ENCODE peak calls at places on chromosomes 6 and 20, in ten cellular contexts. One of them, this sample, is unnamed.

GRCh38 chr6:142356271-142356938 is 54.6 kb downstream of the ADGRG6 start:
- DNase-seq in kidney tubule cell: peak
- DNase-seq in GM23248: peak
- DNase-seq in MCF 10A: peak
- DNase-seq in Right ventricle myocardium inferior: no peak
- DNase-seq in NCI-H446: no peak
- DNase-seq in NCI-H2029: no peak
- DNase-seq in stimulated activated CD4-positive, alpha-beta T cell treated with anti-CD3 and anti-CD28 coated beads, TNF-alpha, amount 100 ng/mL, for 4 hours: no peak
- DNase-seq in GM13977: no peak
- DNase-seq in prostate gland: no peak
- DNase-seq in this sample: no peak

GRCh38 chr6:46263709-46264091 is 92.9 kb upstream of the ENPP5 start:
- DNase-seq in Right ventricle myocardium inferior: no peak
- DNase-seq in GM13977: no peak
- DNase-seq in stimulated activated CD4-positive, alpha-beta T cell treated with anti-CD3 and anti-CD28 coated beads, TNF-alpha, amount 100 ng/mL, for 4 hours: no peak
- DNase-seq in kidney tubule cell: peak
- DNase-seq in GM23248: peak
- DNase-seq in NCI-H446: no peak
- DNase-seq in MCF 10A: peak
- DNase-seq in prostate gland: no peak
- DNase-seq in NCI-H2029: no peak
- DNase-seq in this sample: no peak

GRCh38 chr6:134310206-134310605 is 7.7 kb downstream of the SGK1 start:
- DNase-seq in NCI-H446: no peak
- DNase-seq in GM23248: peak
- DNase-seq in MCF 10A: no peak
- DNase-seq in NCI-H2029: no peak
- DNase-seq in GM13977: no peak
- DNase-seq in kidney tubule cell: no peak
- DNase-seq in stimulated activated CD4-positive, alpha-beta T cell treated with anti-CD3 and anti-CD28 coated beads, TNF-alpha, amount 100 ng/mL, for 4 hours: no peak
- DNase-seq in prostate gland: no peak
- DNase-seq in Right ventricle myocardium inferior: no peak
- DNase-seq in this sample: no peak

GRCh38 chr6:37994238-37994637 is 174.7 kb downstream of the ZFAND3 start:
- DNase-seq in prostate gland: no peak
- DNase-seq in MCF 10A: no peak
- DNase-seq in GM13977: no peak
- DNase-seq in NCI-H446: no peak
- DNase-seq in NCI-H2029: peak
- DNase-seq in kidney tubule cell: peak
- DNase-seq in stimulated activated CD4-positive, alpha-beta T cell treated with anti-CD3 and anti-CD28 coated beads, TNF-alpha, amount 100 ng/mL, for 4 hours: no peak
- DNase-seq in GM23248: peak
- DNase-seq in Right ventricle myocardium inferior: no peak
- DNase-seq in this sample: no peak

GRCh38 chr6:22146581-22147468 is 150.0 kb downstream of the PRL start:
- DNase-seq in stimulated activated CD4-positive, alpha-beta T cell treated with anti-CD3 and anti-CD28 coated beads, TNF-alpha, amount 100 ng/mL, for 4 hours: no peak
- DNase-seq in MCF 10A: no peak
- DNase-seq in NCI-H2029: no peak
- DNase-seq in GM23248: peak
- DNase-seq in GM13977: no peak
- DNase-seq in Right ventricle myocardium inferior: no peak
- DNase-seq in kidney tubule cell: peak
- DNase-seq in NCI-H446: no peak
- DNase-seq in prostate gland: no peak
- DNase-seq in this sample: no peak

GRCh38 chr6:12266571-12266970 is 23.6 kb upstream of the EDN1 start:
- DNase-seq in prostate gland: no peak
- DNase-seq in NCI-H2029: no peak
- DNase-seq in NCI-H446: no peak
- DNase-seq in GM23248: peak
- DNase-seq in MCF 10A: peak
- DNase-seq in Right ventricle myocardium inferior: no peak
- DNase-seq in GM13977: no peak
- DNase-seq in kidney tubule cell: peak
- DNase-seq in stimulated activated CD4-positive, alpha-beta T cell treated with anti-CD3 and anti-CD28 coated beads, TNF-alpha, amount 100 ng/mL, for 4 hours: no peak
- DNase-seq in this sample: no peak

GRCh38 chr6:95203153-95203754 is 374.1 kb upstream of the MANEA start:
- DNase-seq in stimulated activated CD4-positive, alpha-beta T cell treated with anti-CD3 and anti-CD28 coated beads, TNF-alpha, amount 100 ng/mL, for 4 hours: no peak
- DNase-seq in Right ventricle myocardium inferior: no peak
- DNase-seq in kidney tubule cell: peak
- DNase-seq in prostate gland: peak
- DNase-seq in NCI-H446: peak
- DNase-seq in NCI-H2029: peak
- DNase-seq in GM13977: peak
- DNase-seq in MCF 10A: peak
- DNase-seq in GM23248: peak
- DNase-seq in this sample: peak

GRCh38 chr6:4814212-4814611 is 38.0 kb downstream of the CDYL start:
- DNase-seq in MCF 10A: no peak
- DNase-seq in GM23248: no peak
- DNase-seq in NCI-H446: no peak
- DNase-seq in Right ventricle myocardium inferior: no peak
- DNase-seq in prostate gland: no peak
- DNase-seq in GM13977: no peak
- DNase-seq in NCI-H2029: no peak
- DNase-seq in stimulated activated CD4-positive, alpha-beta T cell treated with anti-CD3 and anti-CD28 coated beads, TNF-alpha, amount 100 ng/mL, for 4 hours: no peak
- DNase-seq in kidney tubule cell: peak
- DNase-seq in this sample: peak

GRCh38 chr6:11423072-11423471 is 114.5 kb upstream of the TMEM170B start:
- DNase-seq in kidney tubule cell: peak
- DNase-seq in NCI-H446: no peak
- DNase-seq in prostate gland: no peak
- DNase-seq in Right ventricle myocardium inferior: no peak
- DNase-seq in stimulated activated CD4-positive, alpha-beta T cell treated with anti-CD3 and anti-CD28 coated beads, TNF-alpha, amount 100 ng/mL, for 4 hours: no peak
- DNase-seq in MCF 10A: no peak
- DNase-seq in GM23248: peak
- DNase-seq in GM13977: no peak
- DNase-seq in NCI-H2029: no peak
- DNase-seq in this sample: no peak

GRCh38 chr6:102022803-102023202 is 629.3 kb downstream of the GRIK2 start:
- DNase-seq in GM23248: no peak
- DNase-seq in stimulated activated CD4-positive, alpha-beta T cell treated with anti-CD3 and anti-CD28 coated beads, TNF-alpha, amount 100 ng/mL, for 4 hours: no peak
- DNase-seq in MCF 10A: peak
- DNase-seq in NCI-H2029: no peak
- DNase-seq in GM13977: no peak
- DNase-seq in Right ventricle myocardium inferior: no peak
- DNase-seq in kidney tubule cell: no peak
- DNase-seq in NCI-H446: no peak
- DNase-seq in prostate gland: no peak
- DNase-seq in this sample: no peak

GRCh38 chr20:7924692-7925091 is 15.6 kb downstream of the HAO1 start:
- DNase-seq in GM23248: peak
- DNase-seq in Right ventricle myocardium inferior: no peak
- DNase-seq in stimulated activated CD4-positive, alpha-beta T cell treated with anti-CD3 and anti-CD28 coated beads, TNF-alpha, amount 100 ng/mL, for 4 hours: no peak
- DNase-seq in kidney tubule cell: peak
- DNase-seq in prostate gland: no peak
- DNase-seq in NCI-H2029: no peak
- DNase-seq in MCF 10A: peak
- DNase-seq in NCI-H446: no peak
- DNase-seq in GM13977: no peak
- DNase-seq in this sample: no peak

GRCh38 chr20:10982692-10983091 is 308.9 kb upstream of the JAG1 start:
- DNase-seq in kidney tubule cell: peak
- DNase-seq in MCF 10A: peak
- DNase-seq in NCI-H446: peak
- DNase-seq in Right ventricle myocardium inferior: peak
- DNase-seq in stimulated activated CD4-positive, alpha-beta T cell treated with anti-CD3 and anti-CD28 coated beads, TNF-alpha, amount 100 ng/mL, for 4 hours: no peak
- DNase-seq in NCI-H2029: no peak
- DNase-seq in prostate gland: no peak
- DNase-seq in GM13977: no peak
- DNase-seq in GM23248: peak
- DNase-seq in this sample: no peak

GRCh38 chr6:120198033-120198432 is 848.5 kb upstream of the MAN1A1 start:
- DNase-seq in GM13977: no peak
- DNase-seq in prostate gland: no peak
- DNase-seq in kidney tubule cell: peak
- DNase-seq in MCF 10A: peak
- DNase-seq in GM23248: no peak
- DNase-seq in Right ventricle myocardium inferior: no peak
- DNase-seq in NCI-H2029: no peak
- DNase-seq in NCI-H446: no peak
- DNase-seq in stimulated activated CD4-positive, alpha-beta T cell treated with anti-CD3 and anti-CD28 coated beads, TNF-alpha, amount 100 ng/mL, for 4 hours: no peak
- DNase-seq in this sample: no peak

GRCh38 chr6:41737591-41738130 is 2.3 kb upstream of the TFEB start:
- DNase-seq in stimulated activated CD4-positive, alpha-beta T cell treated with anti-CD3 and anti-CD28 coated beads, TNF-alpha, amount 100 ng/mL, for 4 hours: no peak
- DNase-seq in MCF 10A: no peak
- DNase-seq in kidney tubule cell: no peak
- DNase-seq in prostate gland: no peak
- DNase-seq in NCI-H446: no peak
- DNase-seq in Right ventricle myocardium inferior: no peak
- DNase-seq in NCI-H2029: no peak
- DNase-seq in GM13977: no peak
- DNase-seq in GM23248: no peak
- DNase-seq in this sample: no peak

GRCh38 chr6:166862287-166862977 is 93.9 kb downstream of the RNASET2 start:
- DNase-seq in NCI-H2029: peak
- DNase-seq in prostate gland: peak
- DNase-seq in MCF 10A: no peak
- DNase-seq in NCI-H446: no peak
- DNase-seq in GM23248: peak
- DNase-seq in kidney tubule cell: no peak
- DNase-seq in GM13977: peak
- DNase-seq in stimulated activated CD4-positive, alpha-beta T cell treated with anti-CD3 and anti-CD28 coated beads, TNF-alpha, amount 100 ng/mL, for 4 hours: peak
- DNase-seq in Right ventricle myocardium inferior: no peak
- DNase-seq in this sample: peak